ENCODE peak calls at places on chromosomes 5 and 9, in five cellular contexts. One of them, this sample, is unnamed.

GRCh38 chr5:1658665-1659064 is 134.9 kb upstream of the LPCAT1 start:
- DNase-seq in ecto neural progenitor cell: peak
- DNase-seq in mesothelial cell of epicardium: peak
- DNase-seq in Calu3: no peak
- DNase-seq in activated CD4-positive, alpha-beta T cell treated with anti-CD3 and anti-CD28 coated beads, Interleukin-2, amount 50 U/mL, for 24 hours: no peak
- DNase-seq in this sample: no peak

GRCh38 chr9:20848490-20848889 is 164.4 kb downstream of the FOCAD start:
- DNase-seq in ecto neural progenitor cell: no peak
- DNase-seq in Calu3: no peak
- DNase-seq in activated CD4-positive, alpha-beta T cell treated with anti-CD3 and anti-CD28 coated beads, Interleukin-2, amount 50 U/mL, for 24 hours: no peak
- DNase-seq in mesothelial cell of epicardium: no peak
- DNase-seq in this sample: no peak

GRCh38 chr5:16992006-16992405 is 55.9 kb upstream of the MYO10 start:
- DNase-seq in Calu3: peak
- DNase-seq in mesothelial cell of epicardium: no peak
- DNase-seq in ecto neural progenitor cell: no peak
- DNase-seq in activated CD4-positive, alpha-beta T cell treated with anti-CD3 and anti-CD28 coated beads, Interleukin-2, amount 50 U/mL, for 24 hours: no peak
- DNase-seq in this sample: no peak

GRCh38 chr5:136128416-136128935 is 4.2 kb upstream of the SMAD5 start:
- DNase-seq in ecto neural progenitor cell: no peak
- DNase-seq in Calu3: no peak
- DNase-seq in mesothelial cell of epicardium: no peak
- DNase-seq in activated CD4-positive, alpha-beta T cell treated with anti-CD3 and anti-CD28 coated beads, Interleukin-2, amount 50 U/mL, for 24 hours: no peak
- DNase-seq in this sample: no peak

GRCh38 chr9:68852941-68853340 is 147.9 kb downstream of the PIP5K1B start:
- DNase-seq in Calu3: no peak
- DNase-seq in activated CD4-positive, alpha-beta T cell treated with anti-CD3 and anti-CD28 coated beads, Interleukin-2, amount 50 U/mL, for 24 hours: no peak
- DNase-seq in ecto neural progenitor cell: no peak
- DNase-seq in mesothelial cell of epicardium: no peak
- DNase-seq in this sample: no peak

GRCh38 chr5:59829389-59829788 is 64.1 kb downstream of the PDE4D start:
- DNase-seq in mesothelial cell of epicardium: no peak
- DNase-seq in Calu3: no peak
- DNase-seq in ecto neural progenitor cell: no peak
- DNase-seq in activated CD4-positive, alpha-beta T cell treated with anti-CD3 and anti-CD28 coated beads, Interleukin-2, amount 50 U/mL, for 24 hours: no peak
- DNase-seq in this sample: no peak

GRCh38 chr5:132354381-132354780 is 15.1 kb upstream of the SLC22A5 start:
- DNase-seq in activated CD4-positive, alpha-beta T cell treated with anti-CD3 and anti-CD28 coated beads, Interleukin-2, amount 50 U/mL, for 24 hours: no peak
- DNase-seq in mesothelial cell of epicardium: no peak
- DNase-seq in ecto neural progenitor cell: no peak
- DNase-seq in Calu3: no peak
- DNase-seq in this sample: no peak

GRCh38 chr9:90038778-90039177 is 434.0 kb downstream of the GADD45G start:
- DNase-seq in activated CD4-positive, alpha-beta T cell treated with anti-CD3 and anti-CD28 coated beads, Interleukin-2, amount 50 U/mL, for 24 hours: no peak
- DNase-seq in mesothelial cell of epicardium: no peak
- DNase-seq in ecto neural progenitor cell: no peak
- DNase-seq in Calu3: no peak
- DNase-seq in this sample: no peak

GRCh38 chr5:11918463-11919045 is 14.3 kb upstream of the CTNND2 start:
- DNase-seq in mesothelial cell of epicardium: no peak
- DNase-seq in Calu3: no peak
- DNase-seq in activated CD4-positive, alpha-beta T cell treated with anti-CD3 and anti-CD28 coated beads, Interleukin-2, amount 50 U/mL, for 24 hours: no peak
- DNase-seq in ecto neural progenitor cell: no peak
- DNase-seq in this sample: no peak

GRCh38 chr9:129351642-129352151 is 173.6 kb upstream of the IER5L start:
- DNase-seq in Calu3: no peak
- DNase-seq in activated CD4-positive, alpha-beta T cell treated with anti-CD3 and anti-CD28 coated beads, Interleukin-2, amount 50 U/mL, for 24 hours: no peak
- DNase-seq in mesothelial cell of epicardium: no peak
- DNase-seq in ecto neural progenitor cell: peak
- DNase-seq in this sample: no peak

GRCh38 chr5:120464627-120465280 is 654 bp downstream of the PRR16 start:
- DNase-seq in mesothelial cell of epicardium: peak
- DNase-seq in Calu3: peak
- DNase-seq in ecto neural progenitor cell: peak
- DNase-seq in activated CD4-positive, alpha-beta T cell treated with anti-CD3 and anti-CD28 coated beads, Interleukin-2, amount 50 U/mL, for 24 hours: no peak
- DNase-seq in this sample: no peak

GRCh38 chr5:115543931-115544370 is 624 bp downstream of the FEM1C start:
- DNase-seq in ecto neural progenitor cell: peak
- DNase-seq in mesothelial cell of epicardium: peak
- DNase-seq in activated CD4-positive, alpha-beta T cell treated with anti-CD3 and anti-CD28 coated beads, Interleukin-2, amount 50 U/mL, for 24 hours: peak
- DNase-seq in Calu3: no peak
- DNase-seq in this sample: peak

GRCh38 chr9:81035171-81035570 is 654.2 kb downstream of the TLE1 start:
- DNase-seq in Calu3: no peak
- DNase-seq in ecto neural progenitor cell: no peak
- DNase-seq in activated CD4-positive, alpha-beta T cell treated with anti-CD3 and anti-CD28 coated beads, Interleukin-2, amount 50 U/mL, for 24 hours: no peak
- DNase-seq in mesothelial cell of epicardium: no peak
- DNase-seq in this sample: no peak

GRCh38 chr9:7665874-7666273 is 133.7 kb downstream of the DMAC1 start:
- DNase-seq in ecto neural progenitor cell: peak
- DNase-seq in mesothelial cell of epicardium: no peak
- DNase-seq in activated CD4-positive, alpha-beta T cell treated with anti-CD3 and anti-CD28 coated beads, Interleukin-2, amount 50 U/mL, for 24 hours: no peak
- DNase-seq in Calu3: no peak
- DNase-seq in this sample: no peak

GRCh38 chr9:136482046-136482792 is 621 bp downstream of the SEC16A start:
- DNase-seq in activated CD4-positive, alpha-beta T cell treated with anti-CD3 and anti-CD28 coated beads, Interleukin-2, amount 50 U/mL, for 24 hours: no peak
- DNase-seq in mesothelial cell of epicardium: no peak
- DNase-seq in Calu3: no peak
- DNase-seq in ecto neural progenitor cell: no peak
- DNase-seq in this sample: no peak

GRCh38 chr9:95018099-95018927 is 291.8 kb downstream of the AOPEP start:
- DNase-seq in mesothelial cell of epicardium: no peak
- DNase-seq in Calu3: no peak
- DNase-seq in activated CD4-positive, alpha-beta T cell treated with anti-CD3 and anti-CD28 coated beads, Interleukin-2, amount 50 U/mL, for 24 hours: no peak
- DNase-seq in ecto neural progenitor cell: no peak
- DNase-seq in this sample: no peak

GRCh38 chr5:40227927-40228326 is 451.8 kb upstream of the PTGER4 start:
- DNase-seq in mesothelial cell of epicardium: no peak
- DNase-seq in ecto neural progenitor cell: no peak
- DNase-seq in Calu3: no peak
- DNase-seq in activated CD4-positive, alpha-beta T cell treated with anti-CD3 and anti-CD28 coated beads, Interleukin-2, amount 50 U/mL, for 24 hours: no peak
- DNase-seq in this sample: no peak

GRCh38 chr5:60487466-60487865 is 212.5 kb downstream of the DEPDC1B start:
- DNase-seq in mesothelial cell of epicardium: no peak
- DNase-seq in Calu3: no peak
- DNase-seq in activated CD4-positive, alpha-beta T cell treated with anti-CD3 and anti-CD28 coated beads, Interleukin-2, amount 50 U/mL, for 24 hours: no peak
- DNase-seq in ecto neural progenitor cell: no peak
- DNase-seq in this sample: no peak

GRCh38 chr5:91110709-91111108 is 272.4 kb downstream of the ARRDC3 start:
- DNase-seq in Calu3: no peak
- DNase-seq in mesothelial cell of epicardium: no peak
- DNase-seq in ecto neural progenitor cell: no peak
- DNase-seq in activated CD4-positive, alpha-beta T cell treated with anti-CD3 and anti-CD28 coated beads, Interleukin-2, amount 50 U/mL, for 24 hours: no peak
- DNase-seq in this sample: no peak

GRCh38 chr5:132180134-132180745 is 47.4 kb downstream of the P4HA2 start:
- DNase-seq in ecto neural progenitor cell: no peak
- DNase-seq in activated CD4-positive, alpha-beta T cell treated with anti-CD3 and anti-CD28 coated beads, Interleukin-2, amount 50 U/mL, for 24 hours: no peak
- DNase-seq in mesothelial cell of epicardium: no peak
- DNase-seq in Calu3: peak
- DNase-seq in this sample: no peak

GRCh38 chr9:77752566-77752965 is 104.4 kb upstream of the GNA14 start:
- DNase-seq in Calu3: no peak
- DNase-seq in mesothelial cell of epicardium: no peak
- DNase-seq in ecto neural progenitor cell: no peak
- DNase-seq in activated CD4-positive, alpha-beta T cell treated with anti-CD3 and anti-CD28 coated beads, Interleukin-2, amount 50 U/mL, for 24 hours: no peak
- DNase-seq in this sample: no peak

GRCh38 chr9:38227656-38228055 is 158.6 kb upstream of the SHB start:
- DNase-seq in Calu3: no peak
- DNase-seq in ecto neural progenitor cell: peak
- DNase-seq in mesothelial cell of epicardium: no peak
- DNase-seq in activated CD4-positive, alpha-beta T cell treated with anti-CD3 and anti-CD28 coated beads, Interleukin-2, amount 50 U/mL, for 24 hours: no peak
- DNase-seq in this sample: no peak

GRCh38 chr5:141172381-141173204 is at the start of gene PCDHB7:
- DNase-seq in ecto neural progenitor cell: no peak
- DNase-seq in mesothelial cell of epicardium: no peak
- DNase-seq in activated CD4-positive, alpha-beta T cell treated with anti-CD3 and anti-CD28 coated beads, Interleukin-2, amount 50 U/mL, for 24 hours: no peak
- DNase-seq in Calu3: no peak
- DNase-seq in this sample: peak

GRCh38 chr9:81318571-81318970 is 370.8 kb downstream of the TLE1 start:
- DNase-seq in activated CD4-positive, alpha-beta T cell treated with anti-CD3 and anti-CD28 coated beads, Interleukin-2, amount 50 U/mL, for 24 hours: no peak
- DNase-seq in Calu3: peak
- DNase-seq in ecto neural progenitor cell: no peak
- DNase-seq in mesothelial cell of epicardium: no peak
- DNase-seq in this sample: no peak

GRCh38 chr9:93594041-93594756 is 17.8 kb downstream of the PHF2 start:
- DNase-seq in activated CD4-positive, alpha-beta T cell treated with anti-CD3 and anti-CD28 coated beads, Interleukin-2, amount 50 U/mL, for 24 hours: no peak
- DNase-seq in mesothelial cell of epicardium: peak
- DNase-seq in ecto neural progenitor cell: peak
- DNase-seq in Calu3: no peak
- DNase-seq in this sample: no peak

GRCh38 chr5:139140631-139141071 is 57.5 kb downstream of the SIL1 start:
- DNase-seq in activated CD4-positive, alpha-beta T cell treated with anti-CD3 and anti-CD28 coated beads, Interleukin-2, amount 50 U/mL, for 24 hours: no peak
- DNase-seq in mesothelial cell of epicardium: no peak
- DNase-seq in ecto neural progenitor cell: no peak
- DNase-seq in Calu3: no peak
- DNase-seq in this sample: no peak

GRCh38 chr5:118796081-118796480 is 192.3 kb downstream of the DTWD2 start:
- DNase-seq in Calu3: no peak
- DNase-seq in ecto neural progenitor cell: no peak
- DNase-seq in activated CD4-positive, alpha-beta T cell treated with anti-CD3 and anti-CD28 coated beads, Interleukin-2, amount 50 U/mL, for 24 hours: no peak
- DNase-seq in mesothelial cell of epicardium: no peak
- DNase-seq in this sample: no peak

GRCh38 chr9:100670719-100671118 is 92.8 kb downstream of the CAVIN4 start:
- DNase-seq in mesothelial cell of epicardium: no peak
- DNase-seq in ecto neural progenitor cell: no peak
- DNase-seq in activated CD4-positive, alpha-beta T cell treated with anti-CD3 and anti-CD28 coated beads, Interleukin-2, amount 50 U/mL, for 24 hours: no peak
- DNase-seq in Calu3: no peak
- DNase-seq in this sample: peak

GRCh38 chr9:93620881-93621820 is 44.8 kb downstream of the PHF2 start:
- DNase-seq in Calu3: no peak
- DNase-seq in mesothelial cell of epicardium: peak
- DNase-seq in ecto neural progenitor cell: peak
- DNase-seq in activated CD4-positive, alpha-beta T cell treated with anti-CD3 and anti-CD28 coated beads, Interleukin-2, amount 50 U/mL, for 24 hours: no peak
- DNase-seq in this sample: peak

GRCh38 chr5:143347698-143348344 is 55.7 kb downstream of the NR3C1 start:
- DNase-seq in ecto neural progenitor cell: no peak
- DNase-seq in mesothelial cell of epicardium: no peak
- DNase-seq in activated CD4-positive, alpha-beta T cell treated with anti-CD3 and anti-CD28 coated beads, Interleukin-2, amount 50 U/mL, for 24 hours: no peak
- DNase-seq in Calu3: no peak
- DNase-seq in this sample: no peak

GRCh38 chr5:168006473-168007130 is 284.8 kb upstream of the WWC1 start:
- DNase-seq in Calu3: no peak
- DNase-seq in activated CD4-positive, alpha-beta T cell treated with anti-CD3 and anti-CD28 coated beads, Interleukin-2, amount 50 U/mL, for 24 hours: no peak
- DNase-seq in mesothelial cell of epicardium: no peak
- DNase-seq in ecto neural progenitor cell: no peak
- DNase-seq in this sample: no peak

GRCh38 chr5:11126844-11127243 is 365.8 kb upstream of the DAP start:
- DNase-seq in ecto neural progenitor cell: no peak
- DNase-seq in activated CD4-positive, alpha-beta T cell treated with anti-CD3 and anti-CD28 coated beads, Interleukin-2, amount 50 U/mL, for 24 hours: no peak
- DNase-seq in mesothelial cell of epicardium: no peak
- DNase-seq in Calu3: no peak
- DNase-seq in this sample: no peak

GRCh38 chr9:124351672-124352468 is 63.4 kb downstream of the PSMB7 start:
- DNase-seq in Calu3: no peak
- DNase-seq in activated CD4-positive, alpha-beta T cell treated with anti-CD3 and anti-CD28 coated beads, Interleukin-2, amount 50 U/mL, for 24 hours: no peak
- DNase-seq in mesothelial cell of epicardium: no peak
- DNase-seq in ecto neural progenitor cell: no peak
- DNase-seq in this sample: no peak

GRCh38 chr5:100855940-100856339 is 47.1 kb downstream of the ST8SIA4 start:
- DNase-seq in ecto neural progenitor cell: no peak
- DNase-seq in activated CD4-positive, alpha-beta T cell treated with anti-CD3 and anti-CD28 coated beads, Interleukin-2, amount 50 U/mL, for 24 hours: no peak
- DNase-seq in Calu3: no peak
- DNase-seq in mesothelial cell of epicardium: no peak
- DNase-seq in this sample: no peak

GRCh38 chr9:122056484-122056883 is 36.6 kb downstream of the TTLL11 start:
- DNase-seq in activated CD4-positive, alpha-beta T cell treated with anti-CD3 and anti-CD28 coated beads, Interleukin-2, amount 50 U/mL, for 24 hours: no peak
- DNase-seq in ecto neural progenitor cell: peak
- DNase-seq in mesothelial cell of epicardium: peak
- DNase-seq in Calu3: peak
- DNase-seq in this sample: no peak

GRCh38 chr5:82421119-82421518 is 143.0 kb upstream of the RPS23 start:
- DNase-seq in mesothelial cell of epicardium: no peak
- DNase-seq in Calu3: peak
- DNase-seq in activated CD4-positive, alpha-beta T cell treated with anti-CD3 and anti-CD28 coated beads, Interleukin-2, amount 50 U/mL, for 24 hours: no peak
- DNase-seq in ecto neural progenitor cell: no peak
- DNase-seq in this sample: no peak

GRCh38 chr5:32843532-32843895 is 132.4 kb downstream of the NPR3 start:
- DNase-seq in Calu3: no peak
- DNase-seq in activated CD4-positive, alpha-beta T cell treated with anti-CD3 and anti-CD28 coated beads, Interleukin-2, amount 50 U/mL, for 24 hours: no peak
- DNase-seq in mesothelial cell of epicardium: no peak
- DNase-seq in ecto neural progenitor cell: no peak
- DNase-seq in this sample: no peak

GRCh38 chr5:54671111-54671531 is 153.6 kb downstream of the SNX18 start:
- DNase-seq in Calu3: no peak
- DNase-seq in ecto neural progenitor cell: no peak
- DNase-seq in mesothelial cell of epicardium: no peak
- DNase-seq in activated CD4-positive, alpha-beta T cell treated with anti-CD3 and anti-CD28 coated beads, Interleukin-2, amount 50 U/mL, for 24 hours: no peak
- DNase-seq in this sample: no peak

GRCh38 chr5:33594006-33594405 is 153.2 kb downstream of the TARS1 start:
- DNase-seq in Calu3: no peak
- DNase-seq in mesothelial cell of epicardium: no peak
- DNase-seq in ecto neural progenitor cell: no peak
- DNase-seq in activated CD4-positive, alpha-beta T cell treated with anti-CD3 and anti-CD28 coated beads, Interleukin-2, amount 50 U/mL, for 24 hours: no peak
- DNase-seq in this sample: no peak

GRCh38 chr5:142611154-142611553 is 74.7 kb downstream of the FGF1 start:
- DNase-seq in ecto neural progenitor cell: peak
- DNase-seq in Calu3: peak
- DNase-seq in mesothelial cell of epicardium: peak
- DNase-seq in activated CD4-positive, alpha-beta T cell treated with anti-CD3 and anti-CD28 coated beads, Interleukin-2, amount 50 U/mL, for 24 hours: peak
- DNase-seq in this sample: peak